ENCODE peak calls at places on chromosome 18, in four cellular contexts. Z is H1, R is tibial artery, O is AG10803. L is an unnamed sample.

GRCh38 chr18:44876749-44877148 is 196.1 kb downstream of the SETBP1 start:
- DNase-seq in Z (no peak), R (no peak), O (no peak), L (no peak)

GRCh38 chr18:24937624-24938285 is 414.2 kb downstream of the ZNF521 start:
- DNase-seq in Z (no peak), R (no peak), O (no peak), L (no peak)

GRCh38 chr18:57447154-57447621 is 12.0 kb downstream of the ONECUT2 start:
- DNase-seq in Z (peak; percentile 91), R (no peak), O (no peak), L (peak; percentile 71)

GRCh38 chr18:51137051-51137729 is 60.3 kb downstream of the MEX3C start:
- DNase-seq in Z (no peak), R (no peak), O (no peak), L (no peak)

GRCh38 chr18:2889761-2890192 is 43.0 kb downstream of the EMILIN2 start:
- DNase-seq in Z (no peak), R (no peak), O (no peak), L (no peak)

GRCh38 chr18:59142274-59142673 is 2.6 kb downstream of the SEC11C start:
- DNase-seq in Z (no peak), R (no peak), O (no peak), L (no peak)

GRCh38 chr18:48674198-48674721 is 135.4 kb downstream of the CTIF start:
- DNase-seq in Z (no peak), R (no peak), O (peak; percentile 40), L (no peak)

GRCh38 chr18:56257215-56257614 is 381.2 kb downstream of the TXNL1 start:
- DNase-seq in Z (no peak), R (no peak), O (peak; percentile 86), L (no peak)

GRCh38 chr18:3480827-3481226 is 30.9 kb downstream of the TGIF1 start:
- DNase-seq in Z (no peak), R (no peak), O (no peak), L (no peak)

GRCh38 chr18:22734103-22734661 is 198.9 kb upstream of the RBBP8 start:
- DNase-seq in Z (no peak), R (no peak), O (no peak), L (no peak)

GRCh38 chr18:3985030-3985429 is 470.1 kb downstream of the DLGAP1 start:
- DNase-seq in Z (no peak), R (no peak), O (no peak), L (no peak)

GRCh38 chr18:22057908-22058527 is 111.4 kb upstream of the GATA6 start:
- DNase-seq in Z (no peak), R (no peak), O (no peak), L (no peak)

GRCh38 chr18:50006470-50007046 is 188.4 kb downstream of the MYO5B start:
- DNase-seq in Z (no peak), R (no peak), O (no peak), L (no peak)

GRCh38 chr18:3863006-3863405 is 413.0 kb downstream of the TGIF1 start:
- DNase-seq in Z (no peak), R (no peak), O (no peak), L (no peak)

GRCh38 chr18:74290831-74291770 is 662 bp downstream of the CYB5A start:
- DNase-seq in Z (peak; percentile 77), R (no peak), O (no peak), L (peak; percentile 79)

GRCh38 chr18:53909668-53910067 is 314.8 kb downstream of the MBD2 start:
- DNase-seq in Z (peak; percentile 49), R (no peak), O (peak; percentile 50), L (no peak)

GRCh38 chr18:25169701-25170100 is 182.3 kb downstream of the ZNF521 start:
- DNase-seq in Z (no peak), R (no peak), O (peak; percentile 26), L (no peak)

GRCh38 chr18:58313491-58314032 is 269.5 kb downstream of the NEDD4L start:
- DNase-seq in Z (no peak), R (no peak), O (no peak), L (peak; percentile 79)

GRCh38 chr18:79397288-79397829 is 1.6 kb downstream of the NFATC1 start:
- DNase-seq in Z (no peak), R (no peak), O (no peak), L (no peak)

GRCh38 chr18:79397830-79398761 is 2.4 kb downstream of the NFATC1 start:
- DNase-seq in Z (no peak), R (no peak), O (no peak), L (no peak)

GRCh38 chr18:79395761-79396404 is at the start of gene NFATC1:
- DNase-seq in Z (peak; percentile 79), R (peak; percentile 81), O (peak; percentile 77), L (peak; percentile 83)

GRCh38 chr18:79395308-79395640 is 456 bp upstream of the NFATC1 start:
- DNase-seq in Z (no peak), R (no peak), O (no peak), L (no peak)

GRCh38 chr18:79396431-79397287 is 929 bp downstream of the NFATC1 start:
- DNase-seq in Z (peak; percentile 72), R (peak; percentile 73), O (peak; percentile 52), L (no peak)
- TF ChIP-seq CTCF in Z (peak; percentile 14), R (no peak), O (peak; percentile 13), L (no peak)

GRCh38 chr18:26471027-26471426 is 77.3 kb downstream of the KCTD1 start:
- DNase-seq in Z (no peak), R (no peak), O (peak; percentile 13), L (no peak)

GRCh38 chr18:26466026-26466425 is 82.3 kb downstream of the KCTD1 start:
- DNase-seq in Z (no peak), R (no peak), O (no peak), L (no peak)

GRCh38 chr18:26470011-26470637 is 78.2 kb downstream of the KCTD1 start:
- DNase-seq in Z (no peak), R (no peak), O (peak; percentile 92), L (no peak)

GRCh38 chr18:26471826-26472225 is 76.5 kb downstream of the KCTD1 start:
- DNase-seq in Z (no peak), R (no peak), O (no peak), L (no peak)

GRCh38 chr18:26468931-26469340 is 79.4 kb downstream of the KCTD1 start:
- DNase-seq in Z (peak; percentile 73), R (no peak), O (no peak), L (no peak)
- TF ChIP-seq CTCF in Z (peak; percentile 86), R (peak; percentile 22), O (peak; percentile 48), L (peak; percentile 30)

GRCh38 chr18:8366656-8367055 is 242.6 kb upstream of the RAB12 start:
- DNase-seq in Z (no peak), R (no peak), O (no peak), L (no peak)

GRCh38 chr18:8366070-8366469 is 243.2 kb upstream of the RAB12 start:
- DNase-seq in Z (no peak), R (no peak), O (no peak), L (no peak)

GRCh38 chr18:8368490-8369217 is 240.6 kb upstream of the RAB12 start:
- DNase-seq in Z (no peak), R (no peak), O (no peak), L (no peak)

GRCh38 chr18:8365528-8365927 is 243.7 kb upstream of the RAB12 start:
- DNase-seq in Z (no peak), R (no peak), O (no peak), L (no peak)

GRCh38 chr18:8367217-8367988 is 241.8 kb upstream of the RAB12 start:
- DNase-seq in Z (peak; percentile 83), R (no peak), O (no peak), L (peak; percentile 85)
- TF ChIP-seq CTCF in Z (peak; percentile 63), R (peak; percentile 59), O (peak; percentile 30), L (peak; percentile 45)

GRCh38 chr18:11310476-11311086 is 161.2 kb upstream of the PIEZO2 start:
- DNase-seq in Z (peak; percentile 83), R (no peak), O (peak; percentile 49), L (peak; percentile 61)
- TF ChIP-seq CTCF in Z (peak; percentile 90), R (peak; percentile 46), O (peak; percentile 94), L (no peak)

GRCh38 chr18:62948788-62949187 is 233.4 kb downstream of the PHLPP1 start:
- DNase-seq in Z (no peak), R (no peak), O (no peak), L (no peak)

GRCh38 chr18:62939433-62939832 is 224.1 kb downstream of the PHLPP1 start:
- DNase-seq in Z (no peak), R (no peak), O (no peak), L (no peak)

GRCh38 chr18:62939925-62940324 is 224.6 kb downstream of the PHLPP1 start:
- DNase-seq in Z (no peak), R (no peak), O (no peak), L (no peak)

GRCh38 chr18:62942578-62942977 is 227.2 kb downstream of the PHLPP1 start:
- DNase-seq in Z (no peak), R (no peak), O (no peak), L (no peak)

GRCh38 chr18:62944454-62944853 is 229.1 kb downstream of the PHLPP1 start:
- DNase-seq in Z (no peak), R (no peak), O (no peak), L (no peak)
- TF ChIP-seq CTCF in Z (peak; percentile 18), R (no peak), O (no peak), L (no peak)

GRCh38 chr18:72541871-72542690 is 2.1 kb downstream of the CBLN2 start:
- DNase-seq in Z (peak; percentile 81), R (no peak), O (no peak), L (peak; percentile 53)
- TF ChIP-seq CTCF in Z (peak; percentile 27), R (no peak), O (no peak), L (no peak)

GRCh38 chr18:72530622-72531021 is 13.5 kb downstream of the CBLN2 start:
- DNase-seq in Z (no peak), R (no peak), O (no peak), L (no peak)
- TF ChIP-seq CTCF in Z (no peak), R (no peak), O (no peak), L (no peak)

DNA sequence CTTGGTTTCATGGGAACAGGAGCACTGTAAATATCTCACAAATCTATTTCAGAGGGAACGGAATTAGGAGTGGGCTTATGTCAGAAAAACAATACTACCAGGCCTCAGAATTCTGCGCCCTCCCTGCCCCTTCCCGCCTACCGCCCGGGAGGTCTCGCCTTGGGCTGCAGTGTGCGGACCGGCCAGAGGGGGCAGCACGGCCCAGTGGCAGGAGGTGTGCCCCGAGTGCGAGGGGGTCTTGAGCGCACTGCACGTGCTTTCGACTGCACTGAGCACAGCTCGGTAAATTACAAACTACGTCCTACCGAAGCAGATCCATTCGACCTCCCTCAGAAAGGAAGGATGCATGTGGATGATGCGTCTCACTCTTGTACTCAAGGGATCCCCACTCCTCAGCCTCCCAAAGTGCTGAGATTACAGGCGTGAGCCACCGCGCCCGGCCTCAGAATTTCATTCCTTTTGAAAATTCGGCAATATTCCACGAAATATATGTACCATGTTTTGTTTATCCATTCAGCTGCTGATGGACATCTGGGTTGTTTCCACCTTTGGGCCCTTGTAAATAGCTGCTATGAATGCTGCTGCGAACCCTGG is 297.0 kb downstream of the BCL2 start:
- DNase-seq in Z (peak; percentile 97), R (no peak), O (no peak), L (no peak)
- TF ChIP-seq CTCF in Z (peak; percentile 93), R (peak; percentile 32), O (peak; percentile 19), L (no peak)